ENCODE peak calls at places on chromosomes 1 and 21, in six cellular contexts. One of them, this sample, is unnamed.
A peak's percentile ranks its signal among the peaks of the same experiment; 100 is the strongest.

GRCh38 chr21:35291034-35291433 is 241.9 kb upstream of the RUNX1 start:
- DNase-seq in HAP-1: no peak
- DNase-seq in adipocyte: no peak
- DNase-seq in activated naive CD4-positive, alpha-beta T cell treated with anti-CD3 and anti-CD28 coated beads, Interleukin-2, amount 50 U/mL, for 16 hours: no peak
- DNase-seq in EH: no peak
- DNase-seq in amniotic stem cell: no peak
- DNase-seq in this sample: no peak

GRCh38 chr1:25543425-25544242 is at the start of gene LDLRAP1:
- DNase-seq in EH: peak; percentile 80
- DNase-seq in activated naive CD4-positive, alpha-beta T cell treated with anti-CD3 and anti-CD28 coated beads, Interleukin-2, amount 50 U/mL, for 16 hours: peak; percentile 61
- DNase-seq in amniotic stem cell: no peak
- DNase-seq in adipocyte: peak; percentile 90
- DNase-seq in HAP-1: peak; percentile 82
- DNase-seq in this sample: peak; percentile 63

GRCh38 chr1:175343945-175344344 is 151.4 kb upstream of the KIAA0040 start:
- DNase-seq in EH: no peak
- DNase-seq in amniotic stem cell: no peak
- DNase-seq in HAP-1: no peak
- DNase-seq in activated naive CD4-positive, alpha-beta T cell treated with anti-CD3 and anti-CD28 coated beads, Interleukin-2, amount 50 U/mL, for 16 hours: no peak
- DNase-seq in adipocyte: no peak
- DNase-seq in this sample: no peak

GRCh38 chr1:165851034-165851658 is 23.7 kb downstream of the UCK2 start:
- DNase-seq in activated naive CD4-positive, alpha-beta T cell treated with anti-CD3 and anti-CD28 coated beads, Interleukin-2, amount 50 U/mL, for 16 hours: no peak
- DNase-seq in amniotic stem cell: no peak
- DNase-seq in EH: peak; percentile 67
- DNase-seq in HAP-1: peak; percentile 32
- DNase-seq in adipocyte: peak; percentile 14
- DNase-seq in this sample: peak; percentile 71

GRCh38 chr1:53581476-53581875 is 122.3 kb downstream of the DMRTB1 start:
- DNase-seq in adipocyte: no peak
- DNase-seq in amniotic stem cell: no peak
- DNase-seq in HAP-1: no peak
- DNase-seq in EH: no peak
- DNase-seq in activated naive CD4-positive, alpha-beta T cell treated with anti-CD3 and anti-CD28 coated beads, Interleukin-2, amount 50 U/mL, for 16 hours: no peak
- DNase-seq in this sample: no peak

GRCh38 chr1:153478047-153478691 is 17.7 kb upstream of the S100A7 start:
- DNase-seq in EH: no peak
- DNase-seq in adipocyte: no peak
- DNase-seq in HAP-1: no peak
- DNase-seq in activated naive CD4-positive, alpha-beta T cell treated with anti-CD3 and anti-CD28 coated beads, Interleukin-2, amount 50 U/mL, for 16 hours: no peak
- DNase-seq in amniotic stem cell: no peak
- DNase-seq in this sample: no peak

GRCh38 chr1:213231795-213232231 is 180.8 kb downstream of the RPS6KC1 start:
- DNase-seq in EH: peak; percentile 82
- DNase-seq in activated naive CD4-positive, alpha-beta T cell treated with anti-CD3 and anti-CD28 coated beads, Interleukin-2, amount 50 U/mL, for 16 hours: no peak
- DNase-seq in amniotic stem cell: no peak
- DNase-seq in adipocyte: no peak
- DNase-seq in HAP-1: no peak
- DNase-seq in this sample: peak; percentile 53

GRCh38 chr1:208174200-208174599 is 70.0 kb downstream of the PLXNA2 start:
- DNase-seq in EH: peak; percentile 49
- DNase-seq in amniotic stem cell: no peak
- DNase-seq in adipocyte: no peak
- DNase-seq in activated naive CD4-positive, alpha-beta T cell treated with anti-CD3 and anti-CD28 coated beads, Interleukin-2, amount 50 U/mL, for 16 hours: no peak
- DNase-seq in HAP-1: no peak
- DNase-seq in this sample: no peak

GRCh38 chr1:92709738-92710137 is 75.2 kb downstream of the EVI5 start:
- DNase-seq in adipocyte: peak; percentile 32
- DNase-seq in amniotic stem cell: no peak
- DNase-seq in activated naive CD4-positive, alpha-beta T cell treated with anti-CD3 and anti-CD28 coated beads, Interleukin-2, amount 50 U/mL, for 16 hours: no peak
- DNase-seq in EH: peak; percentile 68
- DNase-seq in HAP-1: no peak
- DNase-seq in this sample: peak; percentile 65

GRCh38 chr1:229841230-229841629 is 215.2 kb downstream of the URB2 start:
- DNase-seq in EH: no peak
- DNase-seq in activated naive CD4-positive, alpha-beta T cell treated with anti-CD3 and anti-CD28 coated beads, Interleukin-2, amount 50 U/mL, for 16 hours: no peak
- DNase-seq in HAP-1: no peak
- DNase-seq in adipocyte: no peak
- DNase-seq in amniotic stem cell: no peak
- DNase-seq in this sample: no peak

GRCh38 chr1:197911857-197912696 is 5.1 kb upstream of the LHX9 start:
- DNase-seq in HAP-1: no peak
- DNase-seq in adipocyte: no peak
- DNase-seq in activated naive CD4-positive, alpha-beta T cell treated with anti-CD3 and anti-CD28 coated beads, Interleukin-2, amount 50 U/mL, for 16 hours: no peak
- DNase-seq in amniotic stem cell: no peak
- DNase-seq in EH: peak; percentile 23
- DNase-seq in this sample: no peak

GRCh38 chr1:229121845-229122436 is 149.0 kb upstream of the RAB4A start:
- DNase-seq in activated naive CD4-positive, alpha-beta T cell treated with anti-CD3 and anti-CD28 coated beads, Interleukin-2, amount 50 U/mL, for 16 hours: no peak
- DNase-seq in amniotic stem cell: no peak
- DNase-seq in HAP-1: no peak
- DNase-seq in EH: no peak
- DNase-seq in adipocyte: no peak
- DNase-seq in this sample: no peak

GRCh38 chr1:8078176-8078671 is 52.1 kb upstream of the ERRFI1 start:
- DNase-seq in amniotic stem cell: no peak
- DNase-seq in adipocyte: peak; percentile 80
- DNase-seq in HAP-1: no peak
- DNase-seq in EH: peak; percentile 87
- DNase-seq in activated naive CD4-positive, alpha-beta T cell treated with anti-CD3 and anti-CD28 coated beads, Interleukin-2, amount 50 U/mL, for 16 hours: no peak
- DNase-seq in this sample: peak; percentile 94

GRCh38 chr1:11289064-11289463 is 16.1 kb downstream of the UBIAD1 start:
- DNase-seq in HAP-1: no peak
- DNase-seq in activated naive CD4-positive, alpha-beta T cell treated with anti-CD3 and anti-CD28 coated beads, Interleukin-2, amount 50 U/mL, for 16 hours: no peak
- DNase-seq in adipocyte: no peak
- DNase-seq in EH: no peak
- DNase-seq in amniotic stem cell: no peak
- DNase-seq in this sample: no peak

GRCh38 chr1:235448616-235449015 is 55.6 kb downstream of the B3GALNT2 start:
- DNase-seq in adipocyte: no peak
- DNase-seq in EH: no peak
- DNase-seq in amniotic stem cell: no peak
- DNase-seq in HAP-1: no peak
- DNase-seq in activated naive CD4-positive, alpha-beta T cell treated with anti-CD3 and anti-CD28 coated beads, Interleukin-2, amount 50 U/mL, for 16 hours: no peak
- DNase-seq in this sample: no peak

GRCh38 chr21:37452222-37452621 is 85.6 kb downstream of the DYRK1A start:
- DNase-seq in activated naive CD4-positive, alpha-beta T cell treated with anti-CD3 and anti-CD28 coated beads, Interleukin-2, amount 50 U/mL, for 16 hours: no peak
- DNase-seq in EH: peak; percentile 97
- DNase-seq in HAP-1: no peak
- DNase-seq in adipocyte: peak; percentile 83
- DNase-seq in amniotic stem cell: peak; percentile 47
- DNase-seq in this sample: peak; percentile 85

GRCh38 chr1:78649628-78650027 is at the start of gene IFI44:
- DNase-seq in amniotic stem cell: peak; percentile 61
- DNase-seq in adipocyte: peak; percentile 94
- DNase-seq in EH: peak; percentile 83
- DNase-seq in activated naive CD4-positive, alpha-beta T cell treated with anti-CD3 and anti-CD28 coated beads, Interleukin-2, amount 50 U/mL, for 16 hours: peak; percentile 73
- DNase-seq in HAP-1: no peak
- DNase-seq in this sample: peak; percentile 85

GRCh38 chr1:97674517-97674916 is 246.3 kb downstream of the DPYD start:
- DNase-seq in adipocyte: no peak
- DNase-seq in amniotic stem cell: no peak
- DNase-seq in EH: no peak
- DNase-seq in HAP-1: no peak
- DNase-seq in activated naive CD4-positive, alpha-beta T cell treated with anti-CD3 and anti-CD28 coated beads, Interleukin-2, amount 50 U/mL, for 16 hours: no peak
- DNase-seq in this sample: no peak

GRCh38 chr1:246001821-246002220 is 505.3 kb downstream of the SMYD3 start:
- DNase-seq in adipocyte: peak; percentile 19
- DNase-seq in activated naive CD4-positive, alpha-beta T cell treated with anti-CD3 and anti-CD28 coated beads, Interleukin-2, amount 50 U/mL, for 16 hours: no peak
- DNase-seq in HAP-1: no peak
- DNase-seq in amniotic stem cell: no peak
- DNase-seq in EH: peak; percentile 30
- DNase-seq in this sample: peak; percentile 27

GRCh38 chr1:34867421-34867820 is 7.9 kb upstream of the SMIM12 start:
- DNase-seq in EH: no peak
- DNase-seq in amniotic stem cell: no peak
- DNase-seq in HAP-1: no peak
- DNase-seq in activated naive CD4-positive, alpha-beta T cell treated with anti-CD3 and anti-CD28 coated beads, Interleukin-2, amount 50 U/mL, for 16 hours: no peak
- DNase-seq in adipocyte: no peak
- DNase-seq in this sample: no peak

GRCh38 chr1:54173681-54174080 is 20.9 kb upstream of the CDCP2 start:
- DNase-seq in HAP-1: no peak
- DNase-seq in activated naive CD4-positive, alpha-beta T cell treated with anti-CD3 and anti-CD28 coated beads, Interleukin-2, amount 50 U/mL, for 16 hours: no peak
- DNase-seq in EH: no peak
- DNase-seq in adipocyte: no peak
- DNase-seq in amniotic stem cell: no peak
- DNase-seq in this sample: no peak

GRCh38 chr1:53324728-53325297 is 3.1 kb downstream of the LRP8 start:
- DNase-seq in EH: peak; percentile 6
- DNase-seq in activated naive CD4-positive, alpha-beta T cell treated with anti-CD3 and anti-CD28 coated beads, Interleukin-2, amount 50 U/mL, for 16 hours: no peak
- DNase-seq in amniotic stem cell: no peak
- DNase-seq in adipocyte: no peak
- DNase-seq in HAP-1: no peak
- DNase-seq in this sample: peak; percentile 24

GRCh38 chr1:46285730-46286477 is 17.5 kb downstream of the LRRC41 start:
- DNase-seq in adipocyte: no peak
- DNase-seq in amniotic stem cell: no peak
- DNase-seq in HAP-1: peak; percentile 48
- DNase-seq in activated naive CD4-positive, alpha-beta T cell treated with anti-CD3 and anti-CD28 coated beads, Interleukin-2, amount 50 U/mL, for 16 hours: peak; percentile 41
- DNase-seq in EH: no peak
- DNase-seq in this sample: no peak

GRCh38 chr1:179278920-179279319 is 14.7 kb upstream of the SOAT1 start:
- DNase-seq in activated naive CD4-positive, alpha-beta T cell treated with anti-CD3 and anti-CD28 coated beads, Interleukin-2, amount 50 U/mL, for 16 hours: no peak
- DNase-seq in EH: no peak
- DNase-seq in amniotic stem cell: no peak
- DNase-seq in HAP-1: no peak
- DNase-seq in adipocyte: no peak
- DNase-seq in this sample: no peak

GRCh38 chr1:175072131-175072941 is 4.7 kb downstream of the TNN start:
- DNase-seq in HAP-1: no peak
- DNase-seq in adipocyte: peak; percentile 86
- DNase-seq in amniotic stem cell: peak; percentile 46
- DNase-seq in EH: peak; percentile 82
- DNase-seq in activated naive CD4-positive, alpha-beta T cell treated with anti-CD3 and anti-CD28 coated beads, Interleukin-2, amount 50 U/mL, for 16 hours: peak; percentile 25
- DNase-seq in this sample: peak; percentile 73

GRCh38 chr1:2148691-2149090 is 45.9 kb downstream of the FAAP20 start:
- DNase-seq in adipocyte: no peak
- DNase-seq in HAP-1: no peak
- DNase-seq in EH: no peak
- DNase-seq in amniotic stem cell: no peak
- DNase-seq in activated naive CD4-positive, alpha-beta T cell treated with anti-CD3 and anti-CD28 coated beads, Interleukin-2, amount 50 U/mL, for 16 hours: peak; percentile 27
- DNase-seq in this sample: no peak

GRCh38 chr1:201019321-201019977 is 4.1 kb downstream of the KIF21B start:
- DNase-seq in EH: peak; percentile 71
- DNase-seq in adipocyte: peak; percentile 25
- DNase-seq in activated naive CD4-positive, alpha-beta T cell treated with anti-CD3 and anti-CD28 coated beads, Interleukin-2, amount 50 U/mL, for 16 hours: peak; percentile 86
- DNase-seq in HAP-1: no peak
- DNase-seq in amniotic stem cell: no peak
- DNase-seq in this sample: peak; percentile 19

GRCh38 chr1:31584869-31585735 is 8.8 kb downstream of the TINAGL1 start:
- DNase-seq in HAP-1: no peak
- DNase-seq in amniotic stem cell: no peak
- DNase-seq in activated naive CD4-positive, alpha-beta T cell treated with anti-CD3 and anti-CD28 coated beads, Interleukin-2, amount 50 U/mL, for 16 hours: no peak
- DNase-seq in EH: no peak
- DNase-seq in adipocyte: no peak
- DNase-seq in this sample: no peak

GRCh38 chr1:1619917-1620361 is 4.6 kb downstream of the MIB2 start:
- DNase-seq in activated naive CD4-positive, alpha-beta T cell treated with anti-CD3 and anti-CD28 coated beads, Interleukin-2, amount 50 U/mL, for 16 hours: peak; percentile 10
- DNase-seq in amniotic stem cell: no peak
- DNase-seq in EH: no peak
- DNase-seq in adipocyte: no peak
- DNase-seq in HAP-1: peak; percentile 51
- DNase-seq in this sample: no peak

GRCh38 chr1:96538001-96538649 is 183.5 kb upstream of the PTBP2 start:
- DNase-seq in HAP-1: peak; percentile 38
- DNase-seq in adipocyte: peak; percentile 58
- DNase-seq in activated naive CD4-positive, alpha-beta T cell treated with anti-CD3 and anti-CD28 coated beads, Interleukin-2, amount 50 U/mL, for 16 hours: no peak
- DNase-seq in EH: peak; percentile 34
- DNase-seq in amniotic stem cell: no peak
- DNase-seq in this sample: peak; percentile 95

GRCh38 chr1:50969611-50970507 is at the start of gene CDKN2C:
- DNase-seq in HAP-1: peak; percentile 90
- DNase-seq in amniotic stem cell: peak; percentile 59
- DNase-seq in activated naive CD4-positive, alpha-beta T cell treated with anti-CD3 and anti-CD28 coated beads, Interleukin-2, amount 50 U/mL, for 16 hours: peak; percentile 45
- DNase-seq in EH: peak; percentile 96
- DNase-seq in adipocyte: peak; percentile 95
- DNase-seq in this sample: peak; percentile 93

GRCh38 chr1:89723144-89723543 is 90.2 kb downstream of the LRRC8C start:
- DNase-seq in EH: no peak
- DNase-seq in adipocyte: no peak
- DNase-seq in HAP-1: no peak
- DNase-seq in activated naive CD4-positive, alpha-beta T cell treated with anti-CD3 and anti-CD28 coated beads, Interleukin-2, amount 50 U/mL, for 16 hours: no peak
- DNase-seq in amniotic stem cell: no peak
- DNase-seq in this sample: no peak

GRCh38 chr1:71464016-71464415 is 383.2 kb upstream of the ZRANB2 start:
- DNase-seq in amniotic stem cell: no peak
- DNase-seq in activated naive CD4-positive, alpha-beta T cell treated with anti-CD3 and anti-CD28 coated beads, Interleukin-2, amount 50 U/mL, for 16 hours: no peak
- DNase-seq in HAP-1: no peak
- DNase-seq in EH: peak; percentile 4
- DNase-seq in adipocyte: no peak
- DNase-seq in this sample: peak; percentile 71

GRCh38 chr1:33327587-33328325 is 6.9 kb upstream of the A3GALT2 start:
- DNase-seq in adipocyte: peak; percentile 91
- DNase-seq in HAP-1: no peak
- DNase-seq in activated naive CD4-positive, alpha-beta T cell treated with anti-CD3 and anti-CD28 coated beads, Interleukin-2, amount 50 U/mL, for 16 hours: no peak
- DNase-seq in amniotic stem cell: peak; percentile 87
- DNase-seq in EH: peak; percentile 98
- DNase-seq in this sample: peak; percentile 99

GRCh38 chr1:161172776-161173376 is 4.4 kb downstream of the B4GALT3 start:
- DNase-seq in HAP-1: no peak
- DNase-seq in activated naive CD4-positive, alpha-beta T cell treated with anti-CD3 and anti-CD28 coated beads, Interleukin-2, amount 50 U/mL, for 16 hours: no peak
- DNase-seq in EH: peak; percentile 93
- DNase-seq in amniotic stem cell: no peak
- DNase-seq in adipocyte: peak; percentile 87
- DNase-seq in this sample: peak; percentile 100